ENCODE peak calls at places on chromosomes 3 and 15, in five cellular contexts. S is ovary, A is progenitor cell of endocrine pancreas, G is brain microvascular endothelial cell, O is osteocyte. M is an unnamed sample.

GRCh38 chr15:52558196-52558595 is 10.6 kb downstream of the ARPP19 start:
- DNase-seq in S (no peak), A (no peak), G (peak), O (no peak), M (no peak)

GRCh38 chr15:63070681-63071129 is 28.2 kb downstream of the TPM1 start:
- DNase-seq in S (no peak), A (no peak), G (peak), O (no peak), M (no peak)

GRCh38 chr3:126432901-126433480 is 38.3 kb downstream of the CFAP100 start:
- DNase-seq in S (no peak), A (no peak), G (no peak), O (peak), M (no peak)

GRCh38 chr3:136546718-136547117 is 205.5 kb downstream of the STAG1 start:
- DNase-seq in S (no peak), A (no peak), G (no peak), O (no peak), M (no peak)

GRCh38 chr3:23629181-23629893 is 176.4 kb upstream of the UBE2E1 start:
- DNase-seq in S (no peak), A (no peak), G (peak), O (no peak), M (no peak)

GRCh38 chr3:188104050-188104449 is 49.9 kb upstream of the LPP start:
- DNase-seq in S (no peak), A (no peak), G (peak), O (no peak), M (no peak)

GRCh38 chr3:39573392-39573791 is 105.9 kb downstream of the MOBP start:
- DNase-seq in S (no peak), A (no peak), G (no peak), O (no peak), M (no peak)

GRCh38 chr3:58261954-58262666 is 24.5 kb downstream of the ABHD6 start:
- DNase-seq in S (no peak), A (no peak), G (no peak), O (no peak), M (no peak)

GRCh38 chr3:168096210-168096795 is 579 bp upstream of the GOLIM4 start:
- DNase-seq in S (peak), A (peak), G (peak), O (peak), M (peak)

GRCh38 chr3:48400824-48401433 is 28.9 kb downstream of the FBXW12 start:
- DNase-seq in S (peak), A (no peak), G (peak), O (no peak), M (no peak)

GRCh38 chr3:45026038-45026437 is at the start of gene CLEC3B:
- DNase-seq in S (peak), A (no peak), G (peak), O (no peak), M (no peak)

GRCh38 chr3:138726966-138727365 is 107.8 kb downstream of the PIK3CB start:
- DNase-seq in S (no peak), A (no peak), G (peak), O (no peak), M (no peak)

GRCh38 chr3:70433091-70433490 is 120.7 kb upstream of the MDFIC2 start:
- DNase-seq in S (no peak), A (no peak), G (peak), O (no peak), M (no peak)

GRCh38 chr15:68650901-68651709 is 72.3 kb downstream of the CORO2B start:
- DNase-seq in S (peak), A (peak), G (no peak), O (no peak), M (peak)

GRCh38 chr3:122977645-122978466 is 49.7 kb downstream of the SEMA5B start:
- DNase-seq in S (no peak), A (no peak), G (peak), O (peak), M (peak)

GRCh38 chr3:50652709-50653108 is 22.0 kb upstream of the DOCK3 start:
- DNase-seq in S (no peak), A (no peak), G (no peak), O (no peak), M (no peak)

GRCh38 chr15:37860896-37861295 is 73.5 kb upstream of the TMCO5A start:
- DNase-seq in S (no peak), A (no peak), G (no peak), O (no peak), M (no peak)

GRCh38 chr15:62391565-62392262 is 226.6 kb upstream of the C2CD4B start:
- DNase-seq in S (peak), A (peak), G (no peak), O (peak), M (peak)

DNA sequence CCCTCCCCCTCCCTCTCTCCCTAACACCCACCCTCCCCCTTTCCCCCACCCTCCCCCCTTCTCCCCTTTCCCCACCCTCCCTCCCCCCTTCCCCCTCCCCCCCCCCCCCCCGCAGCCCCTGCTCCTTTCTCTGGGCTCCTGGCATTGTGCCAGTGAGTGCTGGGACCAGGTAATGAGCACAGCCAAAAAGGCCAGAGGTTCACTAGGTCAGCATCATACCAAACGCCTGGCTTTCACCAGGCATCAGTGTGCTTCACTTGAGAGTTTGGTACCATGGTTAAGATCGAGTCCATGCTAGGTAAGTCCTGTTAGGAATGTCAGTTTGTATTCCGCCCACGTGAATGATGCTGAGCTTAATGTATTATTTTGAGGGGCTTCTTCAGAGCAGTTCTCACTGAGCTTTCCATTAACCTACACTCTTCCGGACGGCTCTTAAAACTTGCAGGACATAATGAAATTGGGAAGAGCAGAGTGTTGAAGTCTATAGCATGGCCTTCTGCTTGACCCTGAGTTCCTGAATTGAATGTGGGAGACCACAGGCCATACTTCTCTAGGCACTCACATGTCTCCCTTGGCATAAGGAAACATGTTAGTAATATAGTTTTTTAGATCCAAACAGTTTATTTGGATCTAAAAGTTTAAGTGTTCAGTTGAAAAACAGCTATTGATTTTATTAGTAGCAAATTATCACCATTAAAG is 45.6 kb downstream of the SENP2 start:
- DNase-seq in S (no peak), A (no peak), G (no peak), O (peak), M (no peak)
- TF ChIP-seq CTCF in S (no peak), A (no peak), G (no peak), O (no peak), M (no peak)

GRCh38 chr15:60221356-60221755 is 176.4 kb downstream of the ANXA2 start:
- DNase-seq in S (no peak), A (no peak), G (no peak), O (no peak), M (no peak)
- TF ChIP-seq CTCF in S (no peak), A (no peak), G (no peak), O (no peak), M (no peak)

DNA sequence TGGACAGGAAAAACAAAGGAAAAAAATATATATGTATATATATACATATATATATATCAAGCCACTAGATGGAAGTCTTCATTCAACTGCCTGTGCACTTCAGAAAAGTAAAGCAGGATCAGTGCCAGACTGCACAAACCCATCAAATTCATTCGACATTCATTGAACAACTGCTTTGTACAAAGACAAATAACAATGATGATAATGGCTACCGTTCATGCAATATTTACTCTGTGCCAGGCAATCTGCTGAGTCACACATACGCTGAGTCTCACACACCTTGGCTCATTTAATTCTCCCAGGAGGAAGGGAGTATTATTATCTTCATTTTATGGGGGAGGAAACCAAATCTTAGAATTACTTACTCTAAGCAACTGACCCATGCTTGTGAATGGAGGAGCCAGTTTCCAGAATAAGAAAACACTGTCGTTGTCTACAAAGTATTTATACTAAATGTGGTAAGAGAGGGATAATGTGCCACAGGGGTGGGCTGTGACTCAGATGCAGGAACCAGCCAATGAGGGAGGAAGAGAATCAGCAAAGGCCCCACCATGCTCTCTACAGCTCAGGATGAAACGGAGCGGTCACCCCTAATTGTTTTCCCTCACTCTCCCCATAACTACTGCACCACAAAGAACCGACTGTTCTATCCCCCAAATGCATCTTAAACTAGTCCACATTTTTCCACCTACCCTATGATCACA is 44.4 kb downstream of the BFSP2 start:
- DNase-seq in S (no peak), A (no peak), G (peak), O (no peak), M (no peak)
- TF ChIP-seq CTCF in S (no peak), A (no peak), G (no peak), O (peak), M (peak)

GRCh38 chr15:75695206-75695605 is 17.4 kb downstream of the CSPG4 start:
- DNase-seq in S (peak), A (no peak), G (no peak), O (no peak), M (peak)

GRCh38 chr15:75695634-75696302 is 16.9 kb downstream of the CSPG4 start:
- DNase-seq in S (no peak), A (no peak), G (no peak), O (no peak), M (no peak)

GRCh38 chr15:75696303-75696657 is 16.4 kb downstream of the CSPG4 start:
- DNase-seq in S (no peak), A (no peak), G (no peak), O (no peak), M (no peak)

GRCh38 chr15:75693501-75694240 is 19.0 kb downstream of the CSPG4 start:
- DNase-seq in S (peak), A (no peak), G (no peak), O (no peak), M (no peak)

DNA sequence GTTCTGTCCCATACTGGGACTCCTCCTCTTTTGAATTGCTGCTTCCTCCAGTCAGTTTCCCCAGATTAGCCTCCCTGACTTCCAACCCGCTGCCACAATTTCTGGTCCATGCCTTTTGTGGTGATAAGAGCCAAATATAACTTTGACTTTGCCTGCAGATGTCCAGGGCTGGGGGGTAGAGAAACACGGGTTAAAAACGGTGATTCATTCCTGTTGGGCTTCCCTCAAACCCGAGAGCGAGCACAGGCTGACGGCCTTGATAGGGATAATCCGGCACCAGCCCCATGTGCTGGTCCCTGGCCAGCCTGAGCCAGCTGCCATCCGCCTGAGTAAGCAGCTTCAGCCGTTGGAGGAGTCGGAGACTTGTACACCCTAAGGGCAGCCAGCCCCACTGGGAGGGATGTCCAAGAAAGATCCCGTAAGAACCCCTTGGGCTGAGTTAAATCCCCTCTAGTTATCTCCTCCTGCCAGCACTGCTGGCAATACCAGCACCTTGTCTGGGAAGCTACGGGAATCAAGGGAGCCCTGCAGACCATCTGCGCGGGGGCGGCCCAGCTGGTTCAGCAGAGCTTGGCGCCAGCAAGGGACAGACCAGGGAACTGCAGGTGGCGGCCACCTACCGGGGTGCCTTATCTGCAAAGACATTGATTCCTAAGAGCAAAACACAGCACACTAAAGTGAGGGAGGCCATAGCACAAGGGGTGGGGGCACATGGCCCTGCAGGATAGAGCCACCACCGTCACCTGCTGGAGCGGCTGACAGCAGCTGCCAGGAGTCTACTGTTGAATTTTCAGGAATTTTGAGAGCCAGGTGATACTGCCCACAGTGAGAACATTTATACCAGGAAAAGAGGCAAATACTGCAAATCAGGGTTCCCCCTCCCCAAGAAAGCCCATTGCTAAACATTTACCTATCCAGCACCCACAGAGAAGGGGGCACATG is 18.1 kb downstream of the CSPG4 start:
- DNase-seq in S (peak), A (peak), G (peak), O (peak), M (peak)
- TF ChIP-seq CTCF in S (peak), A (peak), G (peak), O (peak), M (peak)

GRCh38 chr3:124769462-124769861 is 39.2 kb downstream of the UMPS start:
- DNase-seq in S (no peak), A (no peak), G (no peak), O (no peak), M (no peak)

GRCh38 chr3:124767691-124768090 is 37.4 kb downstream of the UMPS start:
- DNase-seq in S (no peak), A (no peak), G (no peak), O (no peak), M (no peak)

GRCh38 chr3:124767259-124767658 is 37.0 kb downstream of the UMPS start:
- DNase-seq in S (no peak), A (no peak), G (no peak), O (no peak), M (no peak)

GRCh38 chr3:124770341-124771082 is 40.3 kb downstream of the UMPS start:
- DNase-seq in S (no peak), A (no peak), G (no peak), O (peak), M (no peak)

DNA sequence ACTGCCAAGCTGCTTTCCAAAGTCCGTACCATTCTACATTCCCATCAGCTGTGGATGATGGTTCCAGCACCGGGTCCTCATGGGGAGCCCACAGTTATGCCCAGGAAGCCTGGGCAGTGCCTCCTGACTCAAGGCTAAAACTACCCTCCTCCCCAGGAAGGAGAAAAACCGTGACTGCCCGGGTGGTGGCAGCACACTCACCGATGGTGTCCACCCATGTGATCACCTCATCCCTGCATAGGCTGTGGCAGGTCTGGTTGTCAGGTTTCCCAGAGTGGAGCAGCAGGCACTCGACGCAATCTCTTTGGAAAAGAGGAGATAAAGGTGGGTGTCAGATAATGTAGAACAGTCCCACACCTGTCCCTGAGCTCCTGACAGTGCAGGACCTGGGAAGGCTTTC is 38.6 kb downstream of the UMPS start:
- DNase-seq in S (no peak), A (no peak), G (no peak), O (no peak), M (no peak)
- TF ChIP-seq CTCF in S (no peak), A (peak), G (peak), O (peak), M (no peak)

GRCh38 chr15:40334541-40334940 is 6.2 kb downstream of the CCDC9B start:
- DNase-seq in S (no peak), A (no peak), G (no peak), O (no peak), M (no peak)

GRCh38 chr15:40338041-40338657 is 2.6 kb downstream of the CCDC9B start:
- DNase-seq in S (peak), A (peak), G (peak), O (no peak), M (peak)

GRCh38 chr15:40334941-40335795 is 5.6 kb downstream of the CCDC9B start:
- DNase-seq in S (no peak), A (no peak), G (no peak), O (no peak), M (no peak)

GRCh38 chr15:40337597-40337996 is 3.1 kb downstream of the CCDC9B start:
- DNase-seq in S (peak), A (no peak), G (no peak), O (no peak), M (no peak)

GRCh38 chr15:40336129-40337122 is 4.3 kb downstream of the CCDC9B start:
- DNase-seq in S (no peak), A (no peak), G (no peak), O (no peak), M (no peak)
- TF ChIP-seq CTCF in S (no peak), A (peak), G (peak), O (peak), M (no peak)

GRCh38 chr3:150183619-150184425 is 213.1 kb upstream of the PFN2 start:
- DNase-seq in S (peak), A (peak), G (peak), O (peak), M (peak)
- TF ChIP-seq CTCF in S (peak), A (peak), G (peak), O (peak), M (peak)

GRCh38 chr3:86563358-86563970 is 427.5 kb downstream of the VGLL3 start:
- DNase-seq in S (no peak), A (no peak), G (no peak), O (no peak), M (no peak)
- TF ChIP-seq CTCF in S (no peak), A (peak), G (peak), O (peak), M (peak)